ENCODE peak calls at places on chromosomes 6 and 20, in six cellular contexts. A, T, O, W, S and V are unnamed samples.

GRCh38 chr20:35738410-35739179 is 3.5 kb downstream of the RBM39 start:
- DNase-seq in A (no peak), T (no peak), O (no peak), W (no peak), S (no peak), V (no peak)

GRCh38 chr20:13510837-13511488 is 127.8 kb downstream of the TASP1 start:
- DNase-seq in A (no peak), T (peak), O (no peak), W (no peak), S (no peak), V (no peak)

GRCh38 chr6:168885741-168886140 is 367.9 kb downstream of the THBS2 start:
- DNase-seq in A (no peak), T (no peak), O (no peak), W (no peak), S (no peak), V (no peak)

GRCh38 chr20:3350412-3350811 is 57.1 kb downstream of the DNAAF9 start:
- DNase-seq in A (no peak), T (no peak), O (no peak), W (no peak), S (no peak), V (no peak)

GRCh38 chr20:1718604-1719384 is 61.2 kb upstream of the SIRPG start:
- DNase-seq in A (no peak), T (peak), O (no peak), W (peak), S (no peak), V (no peak)

GRCh38 chr6:74956559-74957428 is 249.1 kb downstream of the COL12A1 start:
- DNase-seq in A (no peak), T (no peak), O (no peak), W (no peak), S (no peak), V (no peak)

GRCh38 chr6:38739532-38739931 is 24.4 kb downstream of the DNAH8 start:
- DNase-seq in A (no peak), T (no peak), O (no peak), W (no peak), S (no peak), V (no peak)

GRCh38 chr6:35014341-35014740 is 125.3 kb downstream of the ANKS1A start:
- DNase-seq in A (no peak), T (no peak), O (no peak), W (no peak), S (no peak), V (no peak)

GRCh38 chr20:2871111-2871465 is 2.2 kb upstream of the PTPRA start:
- DNase-seq in A (no peak), T (peak), O (no peak), W (no peak), S (no peak), V (no peak)

GRCh38 chr6:112237644-112238043 is 16.7 kb downstream of the LAMA4 start:
- DNase-seq in A (no peak), T (peak), O (no peak), W (no peak), S (peak), V (no peak)

GRCh38 chr6:30067460-30068139 is 602 bp downstream of the PPP1R11 start:
- DNase-seq in A (no peak), T (no peak), O (no peak), W (no peak), S (no peak), V (peak)
- TF ChIP-seq POLR2AphosphoS5 in A (no peak), T (no peak), O (no peak), W (no peak), S (no peak), V (no peak)

GRCh38 chr6:15079288-15079817 is 166.5 kb upstream of the JARID2 start:
- DNase-seq in A (no peak), T (no peak), O (no peak), W (no peak), S (no peak), V (no peak)
- TF ChIP-seq POLR2AphosphoS5 in A (no peak), T (no peak), O (no peak), W (no peak), S (no peak), V (no peak)

GRCh38 chr6:135498178-135498841 is 770 bp upstream of the AHI1 start:
- DNase-seq in A (peak), T (peak), O (no peak), W (peak), S (peak), V (no peak)
- TF ChIP-seq POLR2AphosphoS5 in A (peak), T (peak), O (peak), W (peak), S (peak), V (no peak)

GRCh38 chr6:90295854-90296345 is 743 bp downstream of the BACH2 start:
- DNase-seq in A (no peak), T (peak), O (peak), W (no peak), S (peak), V (peak)
- TF ChIP-seq POLR2AphosphoS5 in A (no peak), T (peak), O (peak), W (no peak), S (peak), V (peak)

DNA sequence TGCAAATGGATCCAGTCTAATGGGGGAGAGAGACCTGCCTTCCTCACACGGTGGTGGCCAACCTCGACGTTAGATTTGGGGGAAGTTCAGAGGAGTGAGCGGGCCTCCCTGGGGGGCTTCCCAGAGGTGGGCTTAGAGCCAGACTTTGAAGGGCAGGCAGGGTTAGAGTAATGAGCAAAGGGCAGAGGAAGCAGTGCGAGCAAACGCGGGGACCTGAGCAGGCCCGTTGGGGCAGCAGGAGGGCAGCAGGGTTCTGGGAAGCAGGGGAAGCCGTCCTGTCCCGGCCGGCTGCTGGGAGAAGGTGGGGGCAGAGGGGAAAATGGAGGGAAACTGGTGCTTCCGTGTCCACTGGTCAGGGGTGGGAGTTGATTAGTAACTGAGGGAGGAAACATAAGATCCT is 212.7 kb upstream of the QKI start:
- DNase-seq in A (no peak), T (no peak), O (no peak), W (no peak), S (no peak), V (no peak)
- TF ChIP-seq POLR2AphosphoS5 in A (no peak), T (no peak), O (no peak), W (no peak), S (no peak), V (no peak)

GRCh38 chr6:28545955-28546354 is 20.3 kb downstream of the GPX5 start:
- DNase-seq in A (no peak), T (no peak), O (no peak), W (no peak), S (no peak), V (no peak)
- TF ChIP-seq POLR2AphosphoS5 in A (no peak), T (no peak), O (no peak), W (no peak), S (no peak), V (no peak)

GRCh38 chr20:23350007-23350854 is at the start of gene NXT1:
- DNase-seq in A (peak), T (peak), O (peak), W (peak), S (peak), V (peak)
- TF ChIP-seq POLR2AphosphoS5 in A (peak), T (peak), O (peak), W (peak), S (peak), V (peak)

GRCh38 chr20:9269280-9269971 is 200.5 kb downstream of the PLCB4 start:
- DNase-seq in A (no peak), T (no peak), O (no peak), W (no peak), S (no peak), V (no peak)

GRCh38 chr20:9270831-9271230 is 201.9 kb downstream of the PLCB4 start:
- DNase-seq in A (no peak), T (no peak), O (no peak), W (no peak), S (no peak), V (no peak)
- TF ChIP-seq POLR2AphosphoS5 in A (no peak), T (peak), O (no peak), W (no peak), S (no peak), V (no peak)

GRCh38 chr6:1013656-1014430 is 298.1 kb upstream of the FOXQ1 start:
- DNase-seq in A (no peak), T (no peak), O (no peak), W (no peak), S (no peak), V (no peak)
- TF ChIP-seq POLR2AphosphoS5 in A (no peak), T (no peak), O (no peak), W (no peak), S (no peak), V (no peak)

DNA sequence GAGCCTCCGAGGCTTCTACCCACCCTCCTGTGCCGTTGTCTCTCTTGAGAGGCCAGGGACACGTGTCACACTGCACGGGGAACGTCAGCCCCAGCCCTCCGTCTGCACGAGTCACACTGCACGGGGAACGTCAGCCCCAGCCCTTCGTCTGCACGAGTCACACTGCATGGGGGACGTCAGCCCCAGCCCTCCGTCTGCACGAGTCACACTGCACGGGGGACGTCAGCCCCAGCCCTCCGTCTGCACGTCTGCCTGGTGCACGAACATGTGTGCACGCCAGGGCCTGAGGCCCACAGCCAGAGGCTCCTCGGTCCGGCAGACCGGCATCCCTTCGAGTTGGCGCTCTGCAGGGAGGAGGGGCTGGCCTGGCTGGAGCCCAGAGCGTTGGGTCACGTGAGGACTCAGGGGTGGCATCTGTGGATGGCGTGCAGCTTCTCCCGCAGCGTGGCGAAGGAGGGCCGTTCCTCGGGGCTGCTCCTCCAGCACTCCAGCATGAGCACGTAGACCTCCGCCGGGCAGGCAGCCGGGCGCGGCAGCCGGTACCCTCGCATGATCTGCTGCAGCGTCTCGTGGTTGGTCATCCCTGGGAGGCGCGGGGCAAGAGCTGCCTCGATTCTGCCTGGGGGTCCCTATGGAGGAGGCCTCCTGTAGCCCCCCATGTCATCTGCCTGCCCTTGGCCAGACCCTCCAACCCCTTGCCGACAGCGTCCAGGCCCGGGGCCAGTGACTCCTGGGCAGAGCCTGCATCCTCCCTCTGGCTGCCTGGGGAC is 3.4 kb upstream of the PTK6 start:
- DNase-seq in A (no peak), T (no peak), O (peak), W (no peak), S (no peak), V (no peak)
- TF ChIP-seq POLR2AphosphoS5 in A (no peak), T (no peak), O (no peak), W (no peak), S (no peak), V (no peak)